ENCODE peak calls at places on chromosome 17, in six cellular contexts. H is body of pancreas, S is HFF-Myc, F is ascending aorta, O is stomach, W is astrocyte of the spinal cord. P is an unnamed sample.

GRCh38 chr17:65504141-65504540 is 57.3 kb downstream of the AXIN2 start:
- DNase-seq in H (no peak), S (no peak), F (no peak), O (no peak), W (no peak), P (no peak)

GRCh38 chr17:74998783-74999182 is 11.4 kb downstream of the CDR2L start:
- DNase-seq in H (no peak), S (no peak), F (no peak), O (no peak), W (no peak), P (no peak)

GRCh38 chr17:15649861-15650391 is 30.4 kb upstream of the FBXW10B start:
- DNase-seq in H (peak), S (no peak), F (no peak), O (peak), W (peak), P (no peak)

GRCh38 chr17:38563362-38564253 is 42.1 kb downstream of the SRCIN1 start:
- DNase-seq in H (no peak), S (no peak), F (no peak), O (no peak), W (no peak), P (no peak)

GRCh38 chr17:38591759-38592241 is 14.0 kb downstream of the SRCIN1 start:
- DNase-seq in H (no peak), S (no peak), F (no peak), O (no peak), W (peak), P (no peak)

GRCh38 chr17:4897785-4898184 is 1.6 kb upstream of the C17orf107 start:
- DNase-seq in H (no peak), S (no peak), F (no peak), O (no peak), W (no peak), P (no peak)

GRCh38 chr17:2366747-2367494 is 29.6 kb downstream of the SGSM2 start:
- DNase-seq in H (no peak), S (no peak), F (no peak), O (no peak), W (peak), P (no peak)

GRCh38 chr17:3447625-3448024 is 14.0 kb upstream of the OR1E2 start:
- DNase-seq in H (no peak), S (no peak), F (no peak), O (no peak), W (no peak), P (no peak)

DNA sequence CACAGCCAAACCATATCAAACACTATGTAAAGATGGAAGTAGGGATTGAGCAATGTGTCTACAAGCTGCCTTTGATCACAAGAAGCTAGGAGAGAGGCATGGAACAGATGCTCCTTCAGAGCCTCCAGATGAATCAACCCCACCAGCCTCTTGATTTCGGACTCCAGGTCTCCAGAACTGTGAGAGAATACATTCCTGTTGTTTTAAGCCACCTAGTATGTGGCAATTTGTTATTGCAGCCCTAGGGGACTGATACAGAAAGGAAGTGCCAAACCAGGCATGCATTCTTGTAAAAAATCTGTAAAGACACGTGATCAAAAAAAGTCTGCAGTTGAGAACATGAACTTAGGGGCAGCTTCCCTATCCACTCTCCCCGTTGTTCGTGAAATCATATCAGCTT is 91.1 kb downstream of the C17orf67 start:
- DNase-seq in H (no peak), S (no peak), F (no peak), O (no peak), W (no peak), P (no peak)
- TF ChIP-seq CTCF in H (no peak), S (no peak), F (no peak), O (no peak), W (no peak), P (no peak)

GRCh38 chr17:80991645-80992076 is at the start of gene CHMP6:
- DNase-seq in H (peak), S (no peak), F (no peak), O (peak), W (peak), P (peak)
- TF ChIP-seq CTCF in H (no peak), S (no peak), F (peak), O (no peak), W (no peak), P (peak)

GRCh38 chr17:40038882-40039513 is 15.2 kb downstream of the MED24 start:
- DNase-seq in H (peak), S (peak), F (no peak), O (peak), W (peak), P (peak)
- TF ChIP-seq CTCF in H (peak), S (peak), F (peak), O (peak), W (peak), P (peak)

GRCh38 chr17:7396147-7396546 is 1.8 kb upstream of the PLSCR3 start:
- DNase-seq in H (no peak), S (no peak), F (no peak), O (no peak), W (no peak), P (no peak)
- TF ChIP-seq CTCF in H (no peak), S (no peak), F (no peak), O (no peak), W (no peak), P (no peak)

GRCh38 chr17:1203967-1204291 is 24.1 kb upstream of the ABR start:
- DNase-seq in H (no peak), S (no peak), F (no peak), O (no peak), W (no peak), P (no peak)
- TF ChIP-seq CTCF in H (no peak), S (no peak), F (no peak), O (no peak), W (no peak), P (no peak)

GRCh38 chr17:45838751-45839150 is 5.9 kb upstream of the SPPL2C start:
- DNase-seq in H (no peak), S (no peak), F (no peak), O (no peak), W (no peak), P (no peak)
- TF ChIP-seq CTCF in H (no peak), S (no peak), F (no peak), O (no peak), W (no peak), P (no peak)